ENCODE peak calls at places on chromosome 4, in eight cellular contexts. C, L, N, P, E, R, V and Q are unnamed samples.

GRCh38 chr4:173448557-173448918 is 49.6 kb upstream of the SCRG1 start:
- DNase-seq in E (no peak), L (no peak), P (no peak), C (no peak), R (peak; percentile 32), N (peak; percentile 15), V (no peak), Q (no peak)

GRCh38 chr4:53592128-53592527 is 842 bp upstream of the LNX1 start:
- DNase-seq in V (peak; percentile 38), R (no peak), N (peak; percentile 29), P (no peak), E (no peak), L (no peak), C (no peak), Q (no peak)

GRCh38 chr4:3291969-3292570 is 751 bp upstream of the RGS12 start:
- DNase-seq in V (peak; percentile 80), E (no peak), C (peak; percentile 4), L (peak; percentile 94), R (peak; percentile 49), P (no peak), N (peak; percentile 31), Q (peak; percentile 69)

GRCh38 chr4:20612313-20612712 is 87.9 kb upstream of the PACRGL start:
- DNase-seq in P (no peak), L (no peak), R (no peak), N (no peak), V (no peak), C (no peak), E (no peak), Q (no peak)

GRCh38 chr4:2924765-2925301 is 38.4 kb downstream of the NOP14 start:
- DNase-seq in N (no peak), L (no peak), R (no peak), C (no peak), V (peak; percentile 66), P (no peak), E (no peak), Q (no peak)

GRCh38 chr4:3369781-3370660 is 71.7 kb upstream of the HGFAC start:
- DNase-seq in N (peak; percentile 95), C (no peak), P (peak; percentile 38), E (peak; percentile 52), R (peak; percentile 79), L (peak; percentile 75), V (peak; percentile 55), Q (no peak)

GRCh38 chr4:112807999-112808398 is 171.1 kb downstream of the LARP7 start:
- DNase-seq in C (no peak), P (no peak), R (no peak), V (no peak), E (no peak), L (no peak), N (no peak), Q (no peak)

GRCh38 chr4:68960294-68961163 is 8.9 kb upstream of the UGT2A3 start:
- DNase-seq in N (no peak), R (no peak), P (no peak), E (no peak), V (no peak), L (no peak), C (no peak), Q (no peak)

GRCh38 chr4:11732155-11732554 is 303.5 kb upstream of the HS3ST1 start:
- DNase-seq in V (no peak), P (no peak), L (no peak), N (no peak), E (no peak), C (no peak), R (no peak), Q (no peak)

GRCh38 chr4:186932196-186932595 is 208.5 kb upstream of the FAT1 start:
- DNase-seq in E (no peak), R (no peak), P (no peak), C (no peak), N (no peak), L (no peak), V (no peak), Q (no peak)

GRCh38 chr4:92359481-92359880 is 55.7 kb downstream of the GRID2 start:
- DNase-seq in L (no peak), C (no peak), R (no peak), P (no peak), N (no peak), V (no peak), E (no peak), Q (no peak)

GRCh38 chr4:26475716-26476115 is 14.6 kb downstream of the CCKAR start:
- DNase-seq in E (no peak), V (no peak), N (no peak), P (no peak), R (no peak), L (no peak), C (no peak), Q (no peak)

GRCh38 chr4:87679449-87680169 is 29.5 kb downstream of the DMP1 start:
- DNase-seq in P (peak; percentile 22), R (peak; percentile 16), V (peak; percentile 73), N (peak; percentile 84), L (no peak), E (peak; percentile 22), C (peak; percentile 38), Q (peak; percentile 27)
- TF ChIP-seq CTCF in P (peak; percentile 79), R (peak; percentile 60), V (peak; percentile 90), N (peak; percentile 59), L (peak; percentile 74), E (peak; percentile 63), C (peak; percentile 92), Q (peak; percentile 88)

GRCh38 chr4:76585897-76586360 is 150.9 kb downstream of the SHROOM3 start:
- DNase-seq in E (no peak), C (no peak), P (peak; percentile 72), N (peak; percentile 55), V (peak; percentile 93), R (no peak), L (peak; percentile 93), Q (peak; percentile 52)
- TF ChIP-seq CTCF in E (no peak), C (no peak), P (peak; percentile 6), N (peak; percentile 16), V (peak; percentile 32), R (no peak), L (no peak), Q (no peak)

GRCh38 chr4:51930557-51930956 is 87.6 kb downstream of the DCUN1D4 start:
- DNase-seq in P (no peak), L (no peak), N (peak; percentile 12), V (no peak), E (no peak), C (no peak), R (no peak), Q (no peak)
- TF ChIP-seq CTCF in P (no peak), L (no peak), N (no peak), V (no peak), E (no peak), C (no peak), R (no peak), Q (no peak)

GRCh38 chr4:106136777-106137331 is 179.2 kb downstream of the TBCK start:
- DNase-seq in P (no peak), E (no peak), R (no peak), N (no peak), L (no peak), C (no peak), V (no peak), Q (no peak)

GRCh38 chr4:106142616-106143015 is 173.4 kb downstream of the TBCK start:
- DNase-seq in N (no peak), R (no peak), C (no peak), E (no peak), L (no peak), P (no peak), V (no peak), Q (no peak)

DNA sequence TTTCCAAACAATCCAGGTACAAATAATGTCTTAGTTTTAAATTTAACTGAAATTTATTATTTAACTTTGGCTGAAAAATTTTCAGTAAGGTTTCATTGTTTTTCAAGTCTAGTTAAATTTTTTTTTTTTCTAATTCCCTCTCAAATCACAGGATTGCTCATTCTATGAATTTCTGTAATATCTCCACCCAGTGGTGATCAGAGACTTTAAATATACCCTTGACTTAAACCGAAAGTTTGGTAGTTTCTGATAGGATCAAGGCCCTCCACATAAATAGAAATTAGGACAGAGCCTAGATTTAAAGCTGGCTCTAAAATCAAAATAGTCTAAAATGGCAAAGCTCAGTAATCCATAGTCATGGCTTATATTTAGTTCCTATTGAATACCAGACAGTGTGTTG is 175.4 kb downstream of the TBCK start:
- DNase-seq in L (no peak), R (no peak), E (no peak), V (no peak), N (peak; percentile 4), C (no peak), P (no peak), Q (no peak)
- TF ChIP-seq CTCF in L (no peak), R (no peak), E (no peak), V (no peak), N (no peak), C (no peak), P (no peak), Q (no peak)